ENCODE peak calls at places on chromosomes 2 and 18, in ten cellular contexts. H is GM12878, J is HepG2, L is IMR-90, M is fibroblast of lung, W is neural progenitor cell, Z is keratinocyte, X is astrocyte, T is endothelial cell of umbilical vein, D is HCT116. Q is an unnamed sample.

GRCh38 chr2:108349571-108349928 is 28.2 kb upstream of the SULT1C4 start:
- DNase-seq in M (no peak), D (no peak), X (no peak), T (no peak), J (no peak), L (no peak), W (no peak), H (no peak), Z (no peak), Q (no peak)

GRCh38 chr2:205754924-205755321 is 72.6 kb downstream of the NRP2 start:
- DNase-seq in W (peak; percentile 31), M (peak; percentile 76), H (no peak), J (peak; percentile 42), Z (no peak), L (peak; percentile 30), D (peak; percentile 62), X (peak; percentile 73), T (no peak), Q (peak; percentile 49)

GRCh38 chr18:2882201-2882600 is 35.4 kb downstream of the EMILIN2 start:
- DNase-seq in D (no peak), T (no peak), W (no peak), Z (no peak), X (no peak), M (no peak), J (no peak), L (no peak), H (no peak), Q (no peak)

GRCh38 chr18:12657048-12657848 is 659 bp downstream of the SPIRE1 start:
- DNase-seq in X (peak; percentile 37), M (peak; percentile 37), H (no peak), W (peak; percentile 68), D (no peak), J (no peak), Z (no peak), T (peak; percentile 29), L (peak; percentile 48), Q (peak; percentile 30)

GRCh38 chr2:60549250-60550150 is 4.0 kb downstream of the BCL11A start:
- DNase-seq in T (peak; percentile 7), H (no peak), X (no peak), Z (no peak), J (no peak), M (no peak), D (no peak), W (peak; percentile 76), L (no peak), Q (peak; percentile 55)

GRCh38 chr2:3712841-3713503 is 9.6 kb downstream of the DCDC2C start:
- DNase-seq in H (no peak), D (no peak), Z (no peak), X (peak; percentile 19), T (no peak), W (no peak), J (no peak), M (peak; percentile 30), L (peak; percentile 66), Q (no peak)

GRCh38 chr2:39938035-39938835 is 159.2 kb upstream of the THUMPD2 start:
- DNase-seq in T (no peak), J (no peak), D (no peak), Z (no peak), H (no peak), W (no peak), X (peak; percentile 99), M (peak; percentile 38), L (peak; percentile 97), Q (peak; percentile 78)

GRCh38 chr2:165681841-165682240 is 112.2 kb downstream of the GALNT3 start:
- DNase-seq in W (no peak), H (no peak), Z (no peak), L (no peak), X (peak; percentile 4), M (no peak), J (no peak), D (no peak), T (no peak), Q (no peak)

GRCh38 chr18:31721596-31721995 is 37.2 kb upstream of the B4GALT6 start:
- DNase-seq in X (no peak), J (no peak), D (no peak), M (peak; percentile 8), L (no peak), W (no peak), T (no peak), H (no peak), Z (no peak), Q (no peak)

GRCh38 chr2:31729065-31729439 is 148.3 kb upstream of the SRD5A2 start:
- DNase-seq in W (no peak), X (no peak), H (no peak), J (peak; percentile 12), Z (no peak), L (no peak), D (no peak), M (no peak), T (no peak), Q (no peak)

GRCh38 chr2:31725444-31725843 is 144.7 kb upstream of the SRD5A2 start:
- DNase-seq in J (no peak), D (no peak), W (no peak), Z (no peak), M (no peak), T (no peak), H (no peak), L (no peak), X (no peak), Q (no peak)

GRCh38 chr2:31728406-31729064 is 147.8 kb upstream of the SRD5A2 start:
- DNase-seq in W (no peak), D (no peak), M (no peak), L (no peak), J (no peak), X (no peak), Z (no peak), H (no peak), T (no peak), Q (no peak)

DNA sequence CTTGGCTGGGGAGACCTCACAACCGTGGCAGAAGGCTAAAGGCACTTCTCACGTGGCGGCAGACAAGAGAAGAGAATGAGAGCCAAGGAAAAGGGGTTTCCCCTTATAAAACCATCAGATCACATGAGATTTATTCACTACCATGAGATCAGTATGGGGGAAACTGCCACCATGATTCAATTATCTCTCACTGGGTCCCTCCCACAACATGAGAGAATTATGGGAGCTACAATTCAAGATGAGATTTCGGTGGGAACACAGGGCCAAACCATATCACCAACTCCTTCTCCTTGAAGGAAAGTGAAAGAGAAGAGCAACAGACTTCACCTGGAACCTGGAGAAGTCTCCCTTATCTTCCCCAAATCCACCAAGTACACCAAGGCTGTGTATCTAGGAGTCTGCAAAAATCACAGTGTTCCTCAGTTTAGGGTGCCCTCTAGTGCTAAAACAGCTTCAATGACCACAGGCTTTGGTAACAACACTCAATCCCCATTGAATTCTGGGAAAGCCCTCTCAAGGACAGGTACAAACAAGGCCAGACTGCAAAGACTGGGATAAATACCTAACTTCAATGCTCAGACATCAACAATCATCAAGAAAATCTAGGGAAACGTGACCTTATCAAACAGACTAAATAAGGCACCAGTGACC is 148.8 kb upstream of the SRD5A2 start:
- DNase-seq in Z (peak; percentile 11), M (peak; percentile 5), L (peak; percentile 35), X (no peak), D (peak; percentile 54), H (peak; percentile 12), J (peak; percentile 60), T (peak; percentile 7), W (peak; percentile 45), Q (peak; percentile 66)
- TF ChIP-seq CTCF in Z (peak; percentile 65), M (peak; percentile 27), L (peak; percentile 44), X (peak; percentile 15), D (peak; percentile 58), H (peak; percentile 55), J (peak; percentile 84), T (peak; percentile 18), W (peak; percentile 60), Q (peak; percentile 65)

DNA sequence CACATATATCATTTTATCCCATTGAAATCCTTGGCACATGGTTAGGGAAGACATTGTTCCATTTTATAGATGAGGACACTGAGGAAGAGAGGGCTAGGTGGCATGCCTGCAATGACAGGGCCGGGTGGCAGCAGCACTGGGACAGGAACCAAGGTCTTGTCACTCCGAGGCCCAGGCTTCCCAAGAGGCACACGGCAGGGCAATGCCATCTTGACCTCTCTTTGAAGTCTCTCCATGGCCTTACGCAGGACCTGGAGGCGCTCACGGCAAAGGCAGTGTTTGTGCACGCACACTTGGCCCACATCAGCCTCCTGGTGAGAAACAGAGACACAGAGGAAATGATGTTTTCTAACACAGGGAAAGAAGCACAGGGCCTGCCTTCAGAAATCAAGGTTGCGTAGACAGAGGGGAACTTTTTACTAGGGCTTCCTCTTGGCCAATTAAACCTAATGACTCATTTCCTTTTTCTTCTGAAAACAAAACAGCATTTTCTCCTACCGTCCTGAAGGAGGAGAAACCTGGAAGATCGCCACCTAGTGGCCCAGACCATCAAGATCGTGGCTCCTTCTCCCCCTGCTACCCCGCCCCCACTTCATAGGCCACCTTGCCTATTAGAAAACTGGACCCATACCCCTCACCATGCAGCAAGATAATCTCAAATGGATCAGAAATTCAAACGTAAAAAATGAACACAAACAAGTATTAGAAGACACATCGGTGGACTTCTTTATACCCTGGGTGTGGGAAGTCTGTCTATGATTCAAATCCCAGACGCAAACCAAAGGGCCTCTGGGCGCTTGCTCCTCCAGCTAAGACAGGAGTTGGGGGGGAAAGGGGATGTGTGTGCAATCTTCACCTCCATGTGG is 74.6 kb upstream of the SP3 start:
- DNase-seq in D (peak; percentile 94), X (peak; percentile 89), H (peak; percentile 84), M (peak; percentile 97), Z (peak; percentile 74), J (peak; percentile 88), L (peak; percentile 97), W (peak; percentile 88), T (peak; percentile 97), Q (peak; percentile 90)
- H3K9ac ChIP-seq in D (peak overlapping the region; percentile 50), X (peak overlapping the region; percentile 45), H (peak overlapping the region; percentile 24), M (no peak overlapping the region), Z (peak overlapping the region; percentile 34), J (peak overlapping the region; percentile 54), L (peak overlapping the region; percentile 25), W (no peak overlapping the region), T (peak overlapping the region; percentile 15), Q (peak overlapping the region; percentile 5)

DNA sequence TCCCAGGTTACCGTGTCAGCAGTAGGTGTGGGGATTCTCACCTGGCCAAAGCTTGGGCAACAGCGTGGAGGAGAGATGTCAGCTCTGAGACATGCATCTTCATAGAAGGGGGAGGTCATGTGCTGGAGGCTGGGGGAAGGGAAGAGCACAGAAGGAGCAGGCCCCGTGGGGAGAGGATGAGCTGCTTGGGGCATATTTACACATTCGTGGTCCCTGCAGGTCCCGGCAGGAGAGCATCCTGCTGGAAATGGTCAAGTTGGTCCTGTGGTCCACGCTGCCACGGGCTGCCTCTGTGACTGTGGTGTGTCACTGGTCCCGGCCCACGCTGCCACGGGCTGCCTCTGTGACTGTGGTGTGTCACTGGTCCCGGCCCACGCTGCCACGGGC is 195.1 kb upstream of the TWIST2 start:
- DNase-seq in Z (no peak), D (no peak), J (no peak), H (no peak), W (no peak), T (no peak), M (no peak), X (no peak), L (no peak), Q (no peak)
- H3K4me2 ChIP-seq in Z (no peak overlapping the region), D (no peak overlapping the region), J (no peak overlapping the region), H (no peak overlapping the region), W (no peak overlapping the region), T (no peak overlapping the region), M (no peak overlapping the region), X (no peak overlapping the region), L (no peak overlapping the region), Q (no peak overlapping the region)

GRCh38 chr18:38539373-38539772 is 973.8 kb upstream of the CELF4 start:
- DNase-seq in X (no peak), W (peak; percentile 72), M (no peak), D (no peak), Z (no peak), J (no peak), L (no peak), T (no peak), H (no peak), Q (no peak)
- TF ChIP-seq CTCF in X (no peak), W (peak; percentile 13), M (no peak), D (no peak), Z (no peak), J (no peak), L (no peak), T (no peak), H (no peak), Q (no peak)

GRCh38 chr2:238873841-238874240 is 26.0 kb downstream of the TWIST2 start:
- DNase-seq in M (no peak), D (no peak), Z (no peak), T (no peak), H (no peak), W (no peak), X (no peak), J (no peak), L (no peak), Q (no peak)
- H3K9ac ChIP-seq in M (no peak overlapping the region), D (no peak overlapping the region), Z (no peak overlapping the region), T (no peak overlapping the region), H (no peak overlapping the region), W (no peak overlapping the region), X (no peak overlapping the region), J (no peak overlapping the region), L (no peak overlapping the region), Q (no peak overlapping the region)